ENCODE peak calls at places on chromosomes 12 and 14, in five cellular contexts. One of them, this sample, is unnamed.

GRCh38 chr12:99611590-99611989 is 36.0 kb upstream of the GARIN6 start:
- DNase-seq in lower lobe of right lung: no peak
- DNase-seq in kidney: no peak
- DNase-seq in pancreas: no peak
- DNase-seq in bronchial epithelial cell: no peak
- DNase-seq in this sample: no peak

GRCh38 chr12:33247625-33248024 is 192.0 kb downstream of the SYT10 start:
- DNase-seq in lower lobe of right lung: no peak
- DNase-seq in bronchial epithelial cell: no peak
- DNase-seq in pancreas: no peak
- DNase-seq in kidney: no peak
- DNase-seq in this sample: no peak

GRCh38 chr12:33439587-33440011 is at the start of gene SYT10:
- DNase-seq in lower lobe of right lung: no peak
- DNase-seq in bronchial epithelial cell: no peak
- DNase-seq in pancreas: no peak
- DNase-seq in kidney: peak
- DNase-seq in this sample: peak

GRCh38 chr12:29782821-29783772 is 645 bp downstream of the TMTC1 start:
- DNase-seq in kidney: peak
- DNase-seq in bronchial epithelial cell: no peak
- DNase-seq in lower lobe of right lung: peak
- DNase-seq in pancreas: peak
- DNase-seq in this sample: peak

GRCh38 chr12:45291518-45291917 is 75.6 kb downstream of the ANO6 start:
- DNase-seq in pancreas: no peak
- DNase-seq in bronchial epithelial cell: no peak
- DNase-seq in kidney: no peak
- DNase-seq in lower lobe of right lung: no peak
- DNase-seq in this sample: no peak

GRCh38 chr12:16118586-16118985 is 158.9 kb downstream of the SLC15A5 start:
- DNase-seq in kidney: no peak
- DNase-seq in pancreas: no peak
- DNase-seq in bronchial epithelial cell: no peak
- DNase-seq in lower lobe of right lung: no peak
- DNase-seq in this sample: no peak

GRCh38 chr12:112939761-112940357 is 1.6 kb downstream of the OAS3 start:
- DNase-seq in kidney: no peak
- DNase-seq in pancreas: no peak
- DNase-seq in bronchial epithelial cell: no peak
- DNase-seq in lower lobe of right lung: no peak
- DNase-seq in this sample: no peak

GRCh38 chr12:104064842-104065441 is 611 bp downstream of the HCFC2 start:
- DNase-seq in pancreas: peak
- DNase-seq in kidney: peak
- DNase-seq in lower lobe of right lung: peak
- DNase-seq in bronchial epithelial cell: no peak
- DNase-seq in this sample: no peak

GRCh38 chr12:62651138-62651537 is 184.5 kb downstream of the MON2 start:
- DNase-seq in kidney: no peak
- DNase-seq in bronchial epithelial cell: peak
- DNase-seq in pancreas: no peak
- DNase-seq in lower lobe of right lung: no peak
- DNase-seq in this sample: no peak
- TF ChIP-seq CTCF in kidney: no peak
- TF ChIP-seq CTCF in bronchial epithelial cell: no peak
- TF ChIP-seq CTCF in pancreas: no peak
- TF ChIP-seq CTCF in lower lobe of right lung: no peak
- TF ChIP-seq CTCF in this sample: no peak

DNA sequence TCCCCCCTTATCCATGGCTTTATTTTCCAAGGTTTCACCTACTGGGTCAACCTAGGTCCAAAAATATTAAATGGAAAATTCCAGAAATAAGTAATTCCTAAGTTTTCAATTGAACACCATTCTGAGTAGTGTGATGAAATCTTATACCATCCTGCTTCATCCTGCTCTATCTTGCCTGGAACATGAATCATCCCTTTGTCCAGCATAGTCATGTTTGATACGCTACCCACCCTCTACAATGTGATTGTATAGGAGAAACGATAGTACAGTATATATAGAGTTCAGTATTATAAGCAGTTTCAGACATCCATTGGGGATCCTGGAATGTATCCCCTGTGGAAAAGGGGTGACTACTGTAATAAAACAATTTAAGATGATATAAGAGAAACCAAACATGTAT is 62.2 kb downstream of the IFNG start:
- DNase-seq in pancreas: no peak
- DNase-seq in bronchial epithelial cell: peak
- DNase-seq in lower lobe of right lung: no peak
- DNase-seq in kidney: no peak
- DNase-seq in this sample: no peak
- H3K4me3 ChIP-seq in pancreas: no peak
- H3K4me3 ChIP-seq in bronchial epithelial cell: no peak
- H3K4me3 ChIP-seq in lower lobe of right lung: no peak
- H3K4me3 ChIP-seq in kidney: no peak
- H3K4me3 ChIP-seq in this sample: no peak

GRCh38 chr12:77724367-77724957 is 106.2 kb upstream of the NAV3 start:
- DNase-seq in pancreas: no peak
- DNase-seq in kidney: no peak
- DNase-seq in lower lobe of right lung: no peak
- DNase-seq in bronchial epithelial cell: peak
- DNase-seq in this sample: peak

GRCh38 chr12:77723308-77723707 is 107.4 kb upstream of the NAV3 start:
- DNase-seq in kidney: no peak
- DNase-seq in bronchial epithelial cell: peak
- DNase-seq in pancreas: no peak
- DNase-seq in lower lobe of right lung: no peak
- DNase-seq in this sample: no peak

GRCh38 chr12:77725611-77726010 is 105.1 kb upstream of the NAV3 start:
- DNase-seq in lower lobe of right lung: no peak
- DNase-seq in kidney: no peak
- DNase-seq in pancreas: no peak
- DNase-seq in bronchial epithelial cell: no peak
- DNase-seq in this sample: no peak

GRCh38 chr12:77727442-77728001 is 103.2 kb upstream of the NAV3 start:
- DNase-seq in kidney: no peak
- DNase-seq in pancreas: no peak
- DNase-seq in bronchial epithelial cell: no peak
- DNase-seq in lower lobe of right lung: no peak
- DNase-seq in this sample: no peak

DNA sequence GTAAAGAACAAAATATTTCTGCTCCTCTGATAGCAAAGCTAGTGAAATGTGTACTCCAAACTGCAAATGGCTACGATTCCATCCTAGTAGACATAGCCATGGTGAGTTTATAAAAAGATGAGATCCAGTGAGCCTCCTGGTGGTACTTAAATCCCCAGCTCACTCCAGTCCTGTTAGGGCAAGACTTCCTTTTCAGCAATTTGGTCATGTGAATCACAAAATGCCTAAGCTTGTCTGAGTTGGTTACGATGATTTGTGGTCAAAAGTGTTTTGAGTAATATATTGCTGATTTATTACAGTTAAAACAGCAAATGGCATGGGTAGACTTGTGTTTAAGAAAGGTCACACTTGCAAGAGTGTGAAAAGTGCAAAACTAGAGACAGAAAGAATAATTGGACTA is 102.7 kb upstream of the NAV3 start:
- DNase-seq in lower lobe of right lung: no peak
- DNase-seq in bronchial epithelial cell: peak
- DNase-seq in kidney: no peak
- DNase-seq in pancreas: no peak
- DNase-seq in this sample: no peak
- TF ChIP-seq CTCF in lower lobe of right lung: no peak
- TF ChIP-seq CTCF in bronchial epithelial cell: no peak
- TF ChIP-seq CTCF in kidney: no peak
- TF ChIP-seq CTCF in pancreas: no peak
- TF ChIP-seq CTCF in this sample: no peak

DNA sequence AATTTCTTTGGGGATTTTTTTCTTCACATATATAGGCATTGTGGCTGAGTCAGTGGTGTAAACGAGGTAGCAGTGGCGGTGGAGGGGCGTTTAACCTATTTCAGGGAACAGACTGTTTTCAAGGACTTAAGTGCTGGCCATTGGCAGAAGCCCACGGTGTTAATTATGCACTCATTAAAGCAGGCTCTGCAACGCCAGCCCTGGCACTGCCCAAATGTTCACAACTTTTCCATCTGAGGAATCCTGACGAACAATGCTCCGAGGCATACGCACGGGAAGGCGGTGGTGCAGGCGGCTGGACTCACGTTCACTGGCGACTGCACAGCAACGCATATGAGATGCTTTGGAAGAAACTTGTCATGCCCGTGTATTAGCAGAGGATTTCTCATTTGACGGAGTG is 70.7 kb upstream of the SLC24A4 start:
- DNase-seq in kidney: no peak
- DNase-seq in pancreas: no peak
- DNase-seq in lower lobe of right lung: no peak
- DNase-seq in bronchial epithelial cell: no peak
- DNase-seq in this sample: no peak
- H3K4me3 ChIP-seq in kidney: no peak
- H3K4me3 ChIP-seq in pancreas: no peak
- H3K4me3 ChIP-seq in lower lobe of right lung: no peak
- H3K4me3 ChIP-seq in bronchial epithelial cell: no peak
- H3K4me3 ChIP-seq in this sample: no peak

GRCh38 chr14:38616959-38617358 is 361.1 kb upstream of the CLEC14A start:
- DNase-seq in lower lobe of right lung: peak
- DNase-seq in bronchial epithelial cell: no peak
- DNase-seq in pancreas: no peak
- DNase-seq in kidney: no peak
- DNase-seq in this sample: no peak

GRCh38 chr14:38623661-38624060 is 367.8 kb upstream of the CLEC14A start:
- DNase-seq in bronchial epithelial cell: no peak
- DNase-seq in kidney: no peak
- DNase-seq in lower lobe of right lung: no peak
- DNase-seq in pancreas: no peak
- DNase-seq in this sample: no peak

DNA sequence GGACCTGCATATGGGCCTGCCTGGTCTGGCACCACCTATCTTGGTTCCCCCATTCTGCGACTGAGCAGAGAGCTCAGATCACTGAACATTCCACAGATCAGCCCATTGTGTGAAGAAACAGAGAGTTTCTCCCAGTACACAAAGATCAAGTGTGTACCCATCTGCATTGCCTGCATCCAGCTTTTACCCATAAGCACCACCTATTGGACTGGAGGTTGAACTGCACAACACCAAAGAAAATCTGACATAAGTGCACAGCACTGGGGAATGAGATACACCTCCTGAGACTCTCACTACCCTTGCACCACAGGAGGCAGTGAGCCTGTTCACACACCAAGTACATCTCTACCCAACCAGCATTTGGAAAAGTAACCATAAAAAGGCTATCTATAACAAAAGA is 362.6 kb upstream of the CLEC14A start:
- DNase-seq in pancreas: no peak
- DNase-seq in kidney: no peak
- DNase-seq in lower lobe of right lung: no peak
- DNase-seq in bronchial epithelial cell: no peak
- DNase-seq in this sample: no peak
- TF ChIP-seq CTCF in pancreas: no peak
- TF ChIP-seq CTCF in kidney: no peak
- TF ChIP-seq CTCF in lower lobe of right lung: no peak
- TF ChIP-seq CTCF in bronchial epithelial cell: no peak
- TF ChIP-seq CTCF in this sample: no peak

GRCh38 chr12:47214771-47215170 is 135.0 kb upstream of the AMIGO2 start:
- DNase-seq in lower lobe of right lung: no peak
- DNase-seq in kidney: no peak
- DNase-seq in bronchial epithelial cell: no peak
- DNase-seq in pancreas: no peak
- DNase-seq in this sample: no peak

GRCh38 chr12:47216150-47216677 is 136.5 kb upstream of the AMIGO2 start:
- DNase-seq in kidney: no peak
- DNase-seq in bronchial epithelial cell: no peak
- DNase-seq in lower lobe of right lung: peak
- DNase-seq in pancreas: no peak
- DNase-seq in this sample: no peak

GRCh38 chr12:47210776-47211175 is 131.0 kb upstream of the AMIGO2 start:
- DNase-seq in kidney: no peak
- DNase-seq in pancreas: no peak
- DNase-seq in bronchial epithelial cell: no peak
- DNase-seq in lower lobe of right lung: no peak
- DNase-seq in this sample: no peak

GRCh38 chr12:47212701-47213039 is 132.9 kb upstream of the AMIGO2 start:
- DNase-seq in pancreas: no peak
- DNase-seq in bronchial epithelial cell: no peak
- DNase-seq in kidney: no peak
- DNase-seq in lower lobe of right lung: no peak
- DNase-seq in this sample: no peak

GRCh38 chr12:47214001-47214619 is 134.4 kb upstream of the AMIGO2 start:
- DNase-seq in pancreas: no peak
- DNase-seq in kidney: no peak
- DNase-seq in bronchial epithelial cell: no peak
- DNase-seq in lower lobe of right lung: no peak
- DNase-seq in this sample: peak
- H3K4me3 ChIP-seq in pancreas: no peak
- H3K4me3 ChIP-seq in kidney: no peak
- H3K4me3 ChIP-seq in bronchial epithelial cell: no peak
- H3K4me3 ChIP-seq in lower lobe of right lung: peak
- H3K4me3 ChIP-seq in this sample: no peak

GRCh38 chr14:75521415-75522199 is 662 bp upstream of the BATF start:
- DNase-seq in bronchial epithelial cell: no peak
- DNase-seq in lower lobe of right lung: no peak
- DNase-seq in pancreas: no peak
- DNase-seq in kidney: no peak
- DNase-seq in this sample: no peak

GRCh38 chr14:75520852-75521251 is 1.4 kb upstream of the BATF start:
- DNase-seq in pancreas: no peak
- DNase-seq in lower lobe of right lung: no peak
- DNase-seq in bronchial epithelial cell: no peak
- DNase-seq in kidney: no peak
- DNase-seq in this sample: no peak

GRCh38 chr14:75519826-75520692 is 2.2 kb upstream of the BATF start:
- DNase-seq in pancreas: no peak
- DNase-seq in bronchial epithelial cell: peak
- DNase-seq in lower lobe of right lung: no peak
- DNase-seq in kidney: no peak
- DNase-seq in this sample: no peak

GRCh38 chr14:75519394-75519793 is 2.9 kb upstream of the BATF start:
- DNase-seq in bronchial epithelial cell: no peak
- DNase-seq in kidney: no peak
- DNase-seq in lower lobe of right lung: no peak
- DNase-seq in pancreas: no peak
- DNase-seq in this sample: no peak

GRCh38 chr14:75518625-75519024 is 3.6 kb upstream of the BATF start:
- DNase-seq in bronchial epithelial cell: peak
- DNase-seq in pancreas: no peak
- DNase-seq in kidney: no peak
- DNase-seq in lower lobe of right lung: no peak
- DNase-seq in this sample: peak
- TF ChIP-seq CTCF in bronchial epithelial cell: peak
- TF ChIP-seq CTCF in pancreas: no peak
- TF ChIP-seq CTCF in kidney: peak
- TF ChIP-seq CTCF in lower lobe of right lung: peak
- TF ChIP-seq CTCF in this sample: peak